ENCODE peak calls at places on chromosomes 6 and 20, in four cellular contexts. One of them, this sample, is unnamed.

GRCh38 chr6:13544454-13545186 is 29.8 kb upstream of the SIRT5 start:
- DNase-seq in neural progenitor cell: no peak
- DNase-seq in GM23248: no peak
- DNase-seq in HCT116: no peak
- DNase-seq in this sample: no peak

GRCh38 chr20:52859156-52859887 is 112.8 kb upstream of the TSHZ2 start:
- DNase-seq in neural progenitor cell: peak; percentile 16
- DNase-seq in GM23248: peak; percentile 79
- DNase-seq in HCT116: no peak
- DNase-seq in this sample: no peak

GRCh38 chr6:140153703-140154102 is 779.3 kb upstream of the CITED2 start:
- DNase-seq in HCT116: no peak
- DNase-seq in neural progenitor cell: no peak
- DNase-seq in GM23248: no peak
- DNase-seq in this sample: no peak

GRCh38 chr6:113362542-113363430 is 494.4 kb upstream of the MARCKS start:
- DNase-seq in GM23248: peak; percentile 53
- DNase-seq in HCT116: no peak
- DNase-seq in neural progenitor cell: no peak
- DNase-seq in this sample: no peak

GRCh38 chr20:16828666-16829305 is 80.6 kb downstream of the OTOR start:
- DNase-seq in neural progenitor cell: no peak
- DNase-seq in HCT116: no peak
- DNase-seq in GM23248: no peak
- DNase-seq in this sample: no peak

GRCh38 chr6:30985490-30985889 is 2.0 kb downstream of the MUC21 start:
- DNase-seq in HCT116: no peak
- DNase-seq in neural progenitor cell: no peak
- DNase-seq in GM23248: no peak
- DNase-seq in this sample: no peak

GRCh38 chr6:35359744-35360348 is 17.5 kb downstream of the PPARD start:
- DNase-seq in HCT116: no peak
- DNase-seq in neural progenitor cell: peak; percentile 20
- DNase-seq in GM23248: peak; percentile 87
- DNase-seq in this sample: no peak

GRCh38 chr6:111033628-111034289 is 51.9 kb downstream of the RPF2 start:
- DNase-seq in GM23248: no peak
- DNase-seq in neural progenitor cell: no peak
- DNase-seq in HCT116: no peak
- DNase-seq in this sample: no peak

GRCh38 chr6:161557333-161558107 is 283.7 kb upstream of the AGPAT4 start:
- DNase-seq in HCT116: no peak
- DNase-seq in neural progenitor cell: peak; percentile 28
- DNase-seq in GM23248: no peak
- DNase-seq in this sample: no peak

GRCh38 chr20:33970229-33970628 is 23.5 kb upstream of the RALY start:
- DNase-seq in neural progenitor cell: no peak
- DNase-seq in HCT116: no peak
- DNase-seq in GM23248: no peak
- DNase-seq in this sample: no peak

GRCh38 chr20:33967126-33967525 is 26.6 kb upstream of the RALY start:
- DNase-seq in GM23248: no peak
- DNase-seq in HCT116: no peak
- DNase-seq in neural progenitor cell: no peak
- DNase-seq in this sample: no peak

GRCh38 chr20:33969563-33969962 is 24.1 kb upstream of the RALY start:
- DNase-seq in HCT116: no peak
- DNase-seq in neural progenitor cell: no peak
- DNase-seq in GM23248: no peak
- DNase-seq in this sample: no peak

GRCh38 chr20:33963756-33964155 is 30.0 kb upstream of the RALY start:
- DNase-seq in HCT116: no peak
- DNase-seq in GM23248: no peak
- DNase-seq in neural progenitor cell: no peak
- DNase-seq in this sample: peak; percentile 80

GRCh38 chr20:33964431-33964830 is 29.3 kb upstream of the RALY start:
- DNase-seq in GM23248: no peak
- DNase-seq in HCT116: no peak
- DNase-seq in neural progenitor cell: no peak
- DNase-seq in this sample: no peak
- TF ChIP-seq EZH2phosphoT487 in GM23248: no peak
- TF ChIP-seq EZH2phosphoT487 in HCT116: no peak
- TF ChIP-seq EZH2phosphoT487 in neural progenitor cell: no peak
- TF ChIP-seq EZH2phosphoT487 in this sample: no peak

DNA sequence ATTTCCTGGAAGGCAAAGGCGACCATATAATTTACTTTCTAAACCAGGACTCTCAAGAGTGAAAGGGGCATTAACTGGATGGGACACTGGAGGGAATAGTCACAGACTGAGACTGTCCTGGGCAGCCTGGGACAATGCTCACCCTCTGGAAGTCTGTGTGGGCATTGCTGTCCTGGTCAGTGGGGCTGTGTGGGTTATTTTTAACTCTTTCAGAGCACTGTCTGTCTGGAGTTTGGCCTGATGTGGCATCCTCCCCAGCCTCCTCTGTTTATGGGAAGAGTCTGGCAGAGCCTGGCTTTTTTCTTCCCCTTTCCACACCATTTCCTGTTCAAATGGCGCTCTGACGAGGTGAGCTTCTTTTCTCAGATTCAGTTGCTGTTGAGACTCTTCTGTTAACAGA is 11.7 kb downstream of the DAAM2 start:
- DNase-seq in HCT116: no peak
- DNase-seq in neural progenitor cell: no peak
- DNase-seq in GM23248: no peak
- DNase-seq in this sample: no peak
- TF ChIP-seq EZH2phosphoT487 in HCT116: no peak
- TF ChIP-seq EZH2phosphoT487 in neural progenitor cell: no peak
- TF ChIP-seq EZH2phosphoT487 in GM23248: no peak
- TF ChIP-seq EZH2phosphoT487 in this sample: no peak

DNA sequence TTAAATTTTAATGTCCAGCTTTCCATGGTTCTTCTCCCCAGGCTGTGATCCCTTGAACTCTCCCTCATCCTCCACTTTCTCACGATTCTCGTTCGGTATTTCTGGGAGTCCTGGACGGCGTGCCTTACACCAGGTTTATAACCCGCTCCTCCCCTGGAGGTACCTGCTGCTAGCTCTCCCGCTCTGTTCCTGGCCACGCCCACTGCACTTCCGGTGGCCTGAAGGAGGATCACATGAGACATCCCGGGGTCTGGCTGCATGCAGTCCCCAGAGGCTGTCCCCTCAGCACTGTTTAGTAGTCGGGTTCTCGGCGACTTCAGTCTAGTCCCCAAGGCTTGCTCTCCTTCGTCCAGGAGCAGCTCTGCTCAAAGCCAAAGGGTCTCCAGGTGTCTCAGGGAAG is 28.4 kb upstream of the GCLC start:
- DNase-seq in HCT116: no peak
- DNase-seq in neural progenitor cell: no peak
- DNase-seq in GM23248: no peak
- DNase-seq in this sample: no peak
- TF ChIP-seq EZH2phosphoT487 in HCT116: no peak
- TF ChIP-seq EZH2phosphoT487 in neural progenitor cell: no peak
- TF ChIP-seq EZH2phosphoT487 in GM23248: no peak
- TF ChIP-seq EZH2phosphoT487 in this sample: no peak

GRCh38 chr6:57108691-57109090 is 18.7 kb downstream of the ZNF451 start:
- DNase-seq in GM23248: no peak
- DNase-seq in HCT116: no peak
- DNase-seq in neural progenitor cell: no peak
- DNase-seq in this sample: no peak

GRCh38 chr6:57113105-57113504 is 23.1 kb downstream of the ZNF451 start:
- DNase-seq in neural progenitor cell: no peak
- DNase-seq in GM23248: no peak
- DNase-seq in HCT116: no peak
- DNase-seq in this sample: no peak

GRCh38 chr6:57104350-57104749 is 14.4 kb downstream of the ZNF451 start:
- DNase-seq in neural progenitor cell: no peak
- DNase-seq in HCT116: no peak
- DNase-seq in GM23248: no peak
- DNase-seq in this sample: no peak

GRCh38 chr6:57106990-57107389 is 17.0 kb downstream of the ZNF451 start:
- DNase-seq in HCT116: no peak
- DNase-seq in GM23248: no peak
- DNase-seq in neural progenitor cell: no peak
- DNase-seq in this sample: no peak

GRCh38 chr6:57109905-57110304 is 19.9 kb downstream of the ZNF451 start:
- DNase-seq in neural progenitor cell: no peak
- DNase-seq in HCT116: no peak
- DNase-seq in GM23248: peak; percentile 18
- DNase-seq in this sample: no peak
- TF ChIP-seq EZH2phosphoT487 in neural progenitor cell: no peak
- TF ChIP-seq EZH2phosphoT487 in HCT116: no peak
- TF ChIP-seq EZH2phosphoT487 in GM23248: no peak
- TF ChIP-seq EZH2phosphoT487 in this sample: no peak

DNA sequence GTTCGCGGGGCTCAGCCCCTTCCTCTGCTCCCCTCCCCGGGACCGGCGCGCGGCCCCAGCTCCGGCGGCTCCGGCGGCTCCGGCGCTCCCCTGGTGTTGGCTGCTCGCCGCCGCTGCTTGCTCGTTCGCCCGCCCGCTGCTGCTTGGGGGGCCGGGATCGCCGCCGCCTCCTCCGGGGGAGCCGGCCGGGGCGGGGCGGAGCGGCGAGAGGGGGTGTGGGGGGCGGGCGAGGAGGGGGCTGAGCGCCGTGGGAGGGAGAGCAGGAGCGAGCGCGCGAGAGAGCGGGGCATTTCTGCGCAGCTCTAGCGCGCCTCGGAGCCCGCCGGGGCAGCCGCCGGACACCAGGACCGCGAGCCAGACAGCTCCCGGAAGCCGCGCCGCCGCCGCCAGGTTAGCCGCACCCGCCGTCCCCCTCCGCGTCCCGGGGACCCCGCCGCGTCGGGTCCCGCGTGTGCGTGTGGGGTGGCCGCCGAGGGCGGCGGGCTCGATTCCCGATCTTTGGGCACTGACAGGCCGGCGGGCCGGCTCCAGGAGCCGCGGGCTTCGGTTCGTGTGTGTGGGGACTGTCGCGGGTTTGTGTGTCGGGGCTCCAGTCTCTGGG is 62.0 kb upstream of the EPB41L1 start:
- DNase-seq in neural progenitor cell: peak; percentile 84
- DNase-seq in GM23248: peak; percentile 65
- DNase-seq in HCT116: no peak
- DNase-seq in this sample: no peak
- TF ChIP-seq EZH2phosphoT487 in neural progenitor cell: no peak
- TF ChIP-seq EZH2phosphoT487 in GM23248: no peak
- TF ChIP-seq EZH2phosphoT487 in HCT116: no peak
- TF ChIP-seq EZH2phosphoT487 in this sample: no peak

GRCh38 chr20:11850901-11851300 is 66.8 kb upstream of the BTBD3 start:
- DNase-seq in GM23248: peak; percentile 54
- DNase-seq in HCT116: peak; percentile 10
- DNase-seq in neural progenitor cell: no peak
- DNase-seq in this sample: no peak
- TF ChIP-seq EZH2phosphoT487 in GM23248: no peak
- TF ChIP-seq EZH2phosphoT487 in HCT116: no peak
- TF ChIP-seq EZH2phosphoT487 in neural progenitor cell: no peak
- TF ChIP-seq EZH2phosphoT487 in this sample: no peak

DNA sequence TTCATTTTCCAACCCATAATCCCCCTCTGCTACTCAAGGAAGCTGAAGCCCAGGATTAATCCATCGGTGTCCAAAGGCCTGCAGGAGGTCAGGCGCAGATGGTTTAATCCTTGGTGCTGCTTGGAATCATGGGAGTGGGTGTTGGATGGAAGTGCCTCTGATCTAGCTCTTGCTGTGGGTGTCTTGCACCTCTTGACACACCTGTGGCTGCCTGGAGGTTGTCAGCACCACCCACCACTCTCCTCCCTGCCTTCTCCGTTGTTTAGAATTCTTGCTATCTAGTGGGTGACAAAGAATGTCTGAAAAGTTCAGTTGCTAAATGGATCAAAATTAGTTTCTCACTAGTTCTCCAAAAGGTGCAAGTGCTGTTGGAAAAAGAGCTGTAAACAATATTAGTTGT is 1074.4 kb upstream of the FLRT3 start:
- DNase-seq in neural progenitor cell: no peak
- DNase-seq in GM23248: no peak
- DNase-seq in HCT116: no peak
- DNase-seq in this sample: no peak
- TF ChIP-seq EZH2phosphoT487 in neural progenitor cell: no peak
- TF ChIP-seq EZH2phosphoT487 in GM23248: no peak
- TF ChIP-seq EZH2phosphoT487 in HCT116: no peak
- TF ChIP-seq EZH2phosphoT487 in this sample: no peak

DNA sequence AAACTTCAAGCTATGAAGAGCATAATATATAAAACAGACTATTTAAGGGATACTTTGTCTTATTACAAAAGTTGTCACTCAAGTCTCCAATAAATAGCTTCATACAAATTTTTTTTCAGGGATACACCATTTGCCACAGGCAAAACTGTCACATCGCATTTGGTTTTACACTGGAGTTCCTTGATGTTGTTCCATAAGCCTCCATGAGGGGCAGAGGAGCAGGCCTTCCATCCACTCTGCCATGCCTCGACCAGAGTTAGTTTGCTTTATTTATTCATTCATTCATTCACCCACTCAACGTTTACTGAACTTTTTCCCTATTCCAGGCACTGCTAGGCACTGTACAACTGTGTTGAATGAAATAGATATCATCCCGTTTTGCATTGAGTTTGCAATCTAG is 246.6 kb downstream of the PHF3 start:
- DNase-seq in GM23248: peak; percentile 19
- DNase-seq in neural progenitor cell: peak; percentile 42
- DNase-seq in HCT116: peak; percentile 7
- DNase-seq in this sample: no peak
- TF ChIP-seq EZH2phosphoT487 in GM23248: no peak
- TF ChIP-seq EZH2phosphoT487 in neural progenitor cell: no peak
- TF ChIP-seq EZH2phosphoT487 in HCT116: no peak
- TF ChIP-seq EZH2phosphoT487 in this sample: no peak

GRCh38 chr20:44102582-44102981 is 84.4 kb downstream of the JPH2 start:
- DNase-seq in HCT116: no peak
- DNase-seq in neural progenitor cell: no peak
- DNase-seq in GM23248: no peak
- DNase-seq in this sample: no peak

GRCh38 chr20:44109951-44110361 is 77.0 kb downstream of the JPH2 start:
- DNase-seq in HCT116: no peak
- DNase-seq in neural progenitor cell: peak; percentile 21
- DNase-seq in GM23248: no peak
- DNase-seq in this sample: no peak

GRCh38 chr20:44106615-44107014 is 80.4 kb downstream of the JPH2 start:
- DNase-seq in HCT116: no peak
- DNase-seq in neural progenitor cell: no peak
- DNase-seq in GM23248: no peak
- DNase-seq in this sample: no peak

DNA sequence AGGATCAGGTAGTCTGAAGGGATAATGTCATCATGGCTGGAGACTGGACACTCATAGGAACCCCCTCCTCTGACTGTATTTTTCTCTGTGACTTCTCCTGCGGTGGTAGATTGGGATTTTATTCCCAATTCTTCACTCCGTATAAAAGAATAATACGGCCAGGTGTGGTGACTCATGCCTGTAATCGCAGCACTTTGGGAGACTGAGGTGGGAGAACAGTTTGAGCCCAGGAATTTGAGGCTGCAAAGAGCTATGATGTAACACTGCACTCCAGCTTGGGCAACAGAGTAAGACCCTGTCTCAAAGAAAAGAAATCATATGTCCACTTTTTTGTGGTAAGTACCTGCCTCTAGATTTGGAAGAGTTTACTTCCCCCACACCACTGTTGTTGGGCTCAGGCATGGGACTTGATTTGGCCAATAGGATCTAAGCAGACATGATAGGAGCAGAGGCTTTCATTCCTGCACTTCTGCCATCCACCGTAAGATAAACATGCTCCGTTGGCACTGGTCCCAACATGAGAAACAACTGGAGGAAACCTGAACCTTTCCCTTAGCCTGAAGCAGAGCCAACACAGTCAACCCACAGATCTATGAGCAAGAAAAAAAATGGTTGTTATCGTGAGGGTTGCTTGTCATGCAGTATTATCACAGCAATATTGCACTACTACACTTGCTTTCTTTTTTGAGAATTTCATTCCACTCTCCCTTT is 82.0 kb downstream of the JPH2 start:
- DNase-seq in HCT116: no peak
- DNase-seq in neural progenitor cell: no peak
- DNase-seq in GM23248: peak; percentile 47
- DNase-seq in this sample: no peak
- TF ChIP-seq EZH2phosphoT487 in HCT116: no peak
- TF ChIP-seq EZH2phosphoT487 in neural progenitor cell: no peak
- TF ChIP-seq EZH2phosphoT487 in GM23248: no peak
- TF ChIP-seq EZH2phosphoT487 in this sample: no peak

This sample was measured in MM.1S.